ENCODE peak calls at places on chromosomes 1 and 21, in four cellular contexts. O is K562, Y is mesothelial cell of epicardium, I is GM10248. P is an unnamed sample.

GRCh38 chr1:96955307-96956012 is 233.9 kb downstream of the PTBP2 start:
- DNase-seq in O (no peak), I (no peak), Y (no peak), P (no peak)

GRCh38 chr1:35768350-35769187 is 1.2 kb downstream of the CLSPN start:
- DNase-seq in I (peak), O (peak), Y (no peak), P (no peak)

GRCh38 chr1:14825396-14825795 is 226.9 kb downstream of the KAZN start:
- DNase-seq in Y (no peak), O (no peak), I (no peak), P (no peak)

GRCh38 chr1:178940022-178940765 is 69.3 kb upstream of the ANGPTL1 start:
- DNase-seq in I (no peak), O (no peak), Y (no peak), P (no peak)

GRCh38 chr1:23185381-23185780 is 16.7 kb upstream of the LUZP1 start:
- DNase-seq in I (no peak), Y (no peak), O (no peak), P (no peak)

GRCh38 chr1:45954401-45954847 is 151.0 kb downstream of the MAST2 start:
- DNase-seq in O (peak), I (no peak), Y (no peak), P (no peak)

GRCh38 chr1:203807211-203807610 is 11.8 kb downstream of the ZBED6 start:
- DNase-seq in Y (no peak), O (no peak), I (no peak), P (no peak)

GRCh38 chr1:43271186-43272118 is 1.7 kb downstream of the TMEM125 start:
- DNase-seq in Y (no peak), I (peak), O (no peak), P (peak)

GRCh38 chr21:25370311-25370744 is 237.0 kb downstream of the MRPL39 start:
- DNase-seq in Y (no peak), I (no peak), O (no peak), P (no peak)

GRCh38 chr1:93042134-93042821 is 36.8 kb upstream of the MTF2 start:
- DNase-seq in O (peak), Y (no peak), I (peak), P (no peak)

GRCh38 chr1:37919277-37919676 is 27.6 kb downstream of the INPP5B start:
- DNase-seq in O (peak), Y (no peak), I (no peak), P (no peak)
- TF ChIP-seq CTCF in O (peak), Y (peak), I (no peak), P (no peak)

GRCh38 chr1:65147424-65148177 is 402 bp upstream of the AK4 start:
- DNase-seq in I (peak), O (peak), Y (peak), P (peak)

GRCh38 chr1:65146908-65147423 is 1.0 kb upstream of the AK4 start:
- DNase-seq in Y (no peak), I (no peak), O (no peak), P (no peak)

GRCh38 chr1:65149753-65150463 is 1.9 kb downstream of the AK4 start:
- DNase-seq in O (no peak), Y (no peak), I (no peak), P (no peak)

GRCh38 chr1:65149391-65149729 is 1.4 kb downstream of the AK4 start:
- DNase-seq in I (no peak), Y (no peak), O (no peak), P (no peak)

DNA sequence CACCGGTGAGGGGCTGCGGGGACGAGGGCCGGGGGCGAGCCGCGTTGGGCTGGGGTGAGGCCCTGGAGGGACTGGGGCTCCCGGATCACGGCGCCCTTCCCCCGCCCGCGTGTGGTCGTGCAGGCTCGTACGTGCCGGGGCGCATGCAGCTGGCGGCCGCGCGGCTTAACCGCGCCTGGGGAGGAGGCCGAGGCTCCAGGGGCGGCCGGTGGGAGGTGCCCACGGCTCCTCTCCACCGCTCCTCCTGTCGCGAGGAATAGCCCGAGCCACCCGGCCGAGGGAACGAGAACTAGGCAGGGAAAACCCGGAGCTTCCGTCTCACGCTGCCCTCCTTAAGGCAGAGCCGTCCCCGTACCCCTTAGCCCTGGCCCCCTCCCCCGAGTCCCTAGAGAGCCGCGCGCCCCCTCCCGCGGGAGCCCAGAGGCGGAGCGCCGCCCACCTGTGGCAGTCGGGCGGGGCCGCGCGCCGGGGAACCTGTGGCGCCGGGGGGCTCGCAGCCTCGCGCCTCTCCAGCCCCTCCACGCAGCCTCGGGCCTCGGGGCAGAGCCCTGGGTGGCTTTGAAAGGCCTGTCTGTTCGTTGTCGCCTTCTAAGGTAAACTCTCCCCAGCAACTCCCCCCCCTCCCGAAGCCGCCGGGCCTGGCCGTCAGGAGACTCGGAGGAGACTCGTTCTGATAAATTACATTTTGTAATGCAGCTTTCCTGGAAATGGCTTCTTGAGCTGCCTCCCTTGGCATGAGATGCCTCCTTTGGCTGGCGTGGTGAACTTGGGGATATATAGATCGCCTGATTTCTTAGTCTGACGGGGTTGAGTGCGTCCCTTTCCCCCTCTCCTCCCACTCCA is 766 bp downstream of the AK4 start:
- DNase-seq in I (peak), O (peak), Y (peak), P (peak)
- TF ChIP-seq CTCF in I (no peak), O (no peak), Y (no peak), P (no peak)

GRCh38 chr1:29453502-29454240 is 217.3 kb downstream of the PTPRU start:
- DNase-seq in I (peak), Y (no peak), O (peak), P (no peak)
- TF ChIP-seq CTCF in I (no peak), Y (peak), O (peak), P (no peak)

GRCh38 chr21:30936207-30936606 is 54.8 kb upstream of the KRTAP11-1 start:
- DNase-seq in I (no peak), O (no peak), Y (no peak), P (no peak)

GRCh38 chr21:30943920-30944319 is 62.5 kb upstream of the KRTAP11-1 start:
- DNase-seq in I (no peak), Y (no peak), O (no peak), P (no peak)

DNA sequence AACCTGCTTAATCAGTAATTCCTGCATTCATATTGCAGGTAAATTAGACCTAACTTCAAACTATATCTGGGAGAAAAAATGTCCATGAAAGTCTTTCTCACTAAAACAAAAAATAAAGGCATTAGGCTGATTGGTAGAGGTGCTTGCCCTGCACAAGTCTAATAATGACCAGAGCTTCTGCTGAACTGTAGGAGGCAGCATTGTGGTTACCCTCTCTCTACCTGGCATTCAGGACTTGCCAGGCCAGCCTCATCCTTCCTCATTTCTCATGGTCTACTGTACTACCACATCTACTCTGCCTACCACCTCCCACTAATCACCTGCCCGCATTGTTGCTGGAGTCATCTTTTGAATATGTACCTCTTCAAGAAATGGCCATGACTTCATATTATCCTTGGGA is 60.8 kb upstream of the KRTAP11-1 start:
- DNase-seq in Y (no peak), I (no peak), O (no peak), P (no peak)
- TF ChIP-seq CTCF in Y (no peak), I (no peak), O (no peak), P (no peak)

GRCh38 chr1:192807968-192808587 is 761 bp upstream of the RGS2 start:
- DNase-seq in I (no peak), Y (no peak), O (no peak), P (no peak)

GRCh38 chr1:192805832-192806323 is 3.0 kb upstream of the RGS2 start:
- DNase-seq in Y (no peak), O (peak), I (peak), P (no peak)

GRCh38 chr1:192809286-192810252 is 730 bp downstream of the RGS2 start:
- DNase-seq in I (no peak), O (peak), Y (no peak), P (no peak)

GRCh38 chr1:192808588-192809285 is at the start of gene RGS2:
- DNase-seq in Y (peak), O (peak), I (peak), P (peak)

GRCh38 chr1:192807221-192807967 is 1.4 kb upstream of the RGS2 start:
- DNase-seq in I (peak), Y (no peak), O (no peak), P (no peak)
- TF ChIP-seq CTCF in I (peak), Y (no peak), O (no peak), P (no peak)